ENCODE peak calls at places on chromosomes 6 and 20, in seven cellular contexts. J is HEK293T; O is stimulated activated CD8-positive, alpha-beta memory T cell treated with anti-CD3 and anti-CD28 coated beads, Interleukin-15, amount 100 ng/mL, for 1 hour; P is Caki2; L is D341Med; E is T-helper 17 cell; B is PC-9. I is an unnamed sample.

GRCh38 chr6:143060806-143061596 is at the start of gene AIG1:
- DNase-seq in J (no peak), O (peak), P (peak), L (no peak), E (peak), B (no peak), I (no peak)

GRCh38 chr20:56360899-56361199 is 2.1 kb downstream of the FAM210B start:
- DNase-seq in J (no peak), O (no peak), P (no peak), L (no peak), E (no peak), B (no peak), I (no peak)

GRCh38 chr6:41545174-41545702 is 943 bp upstream of the FOXP4 start:
- DNase-seq in J (no peak), O (no peak), P (peak), L (no peak), E (no peak), B (no peak), I (no peak)

GRCh38 chr20:23139524-23139923 is 53.4 kb upstream of the CD93 start:
- DNase-seq in J (no peak), O (no peak), P (no peak), L (no peak), E (no peak), B (no peak), I (no peak)

GRCh38 chr20:17952692-17953684 is 15.6 kb downstream of the SNX5 start:
- DNase-seq in J (no peak), O (no peak), P (no peak), L (no peak), E (no peak), B (no peak), I (no peak)

GRCh38 chr20:23441850-23442313 is 2.4 kb downstream of the CSTL1 start:
- DNase-seq in J (peak), O (peak), P (peak), L (peak), E (peak), B (peak), I (peak)

GRCh38 chr6:72746276-72746675 is 124.4 kb downstream of the KCNQ5 start:
- DNase-seq in J (no peak), O (no peak), P (peak), L (no peak), E (no peak), B (no peak), I (no peak)

GRCh38 chr6:47479874-47480273 is 2.3 kb downstream of the CD2AP start:
- DNase-seq in J (no peak), O (no peak), P (no peak), L (no peak), E (no peak), B (no peak), I (no peak)

GRCh38 chr6:36436466-36436865 is 6.2 kb downstream of the PXT1 start:
- DNase-seq in J (no peak), O (no peak), P (no peak), L (no peak), E (no peak), B (no peak), I (no peak)

GRCh38 chr6:35086636-35087360 is 54.3 kb downstream of the TCP11 start:
- DNase-seq in J (no peak), O (no peak), P (no peak), L (no peak), E (no peak), B (no peak), I (no peak)

GRCh38 chr6:28078050-28078449 is 2.3 kb upstream of the ZNF165 start:
- DNase-seq in J (no peak), O (no peak), P (no peak), L (no peak), E (no peak), B (no peak), I (no peak)

GRCh38 chr6:47595785-47596184 is 102.6 kb upstream of the ADGRF4 start:
- DNase-seq in J (no peak), O (no peak), P (no peak), L (no peak), E (no peak), B (peak), I (no peak)

I was measured in GM10248.